ENCODE peak calls at places on chromosomes 11 and 22, in seven cellular contexts. D is upper lobe of left lung, I is mucosa of descending colon, G is cardiac muscle cell, X is upper lobe of right lung, R is right atrium auricular region, V is transverse colon. U is an unnamed sample. For H3K4me1, the result is how much of the 10 kb centered on the place peaks cover.

GRCh38 chr11:9250139-9250582 is 15.0 kb downstream of the DENND5A start:
- DNase-seq in D (no peak), I (no peak), G (no peak), X (no peak), R (no peak), V (no peak), U (no peak)

GRCh38 chr11:33557201-33557600 is 143.4 kb downstream of the C11orf91 start:
- DNase-seq in D (no peak), I (no peak), G (no peak), X (no peak), R (no peak), V (no peak), U (no peak)

GRCh38 chr11:76588455-76589325 is 81.9 kb downstream of the LRRC32 start:
- DNase-seq in D (peak), I (peak), G (no peak), X (peak), R (peak), V (peak), U (peak)

GRCh38 chr11:106012744-106013143 is 9.3 kb downstream of the MSANTD4 start:
- DNase-seq in D (no peak), I (no peak), G (no peak), X (no peak), R (no peak), V (no peak), U (no peak)

GRCh38 chr11:131499199-131499598 is 128.8 kb downstream of the NTM start:
- DNase-seq in D (no peak), I (no peak), G (no peak), X (no peak), R (no peak), V (no peak), U (no peak)

GRCh38 chr11:102287963-102288744 is 29.1 kb upstream of the BIRC3 start:
- DNase-seq in D (peak), I (no peak), G (peak), X (no peak), R (no peak), V (peak), U (peak)

GRCh38 chr22:34814260-34814659 is 251.7 kb upstream of the ISX start:
- DNase-seq in D (no peak), I (no peak), G (no peak), X (no peak), R (no peak), V (no peak), U (no peak)

GRCh38 chr22:21738081-21738480 is 2.5 kb upstream of the YPEL1 start:
- DNase-seq in D (no peak), I (no peak), G (no peak), X (no peak), R (no peak), V (no peak), U (no peak)

GRCh38 chr11:118587952-118588351 is 15.7 kb downstream of the ARCN1 start:
- DNase-seq in D (no peak), I (no peak), G (no peak), X (no peak), R (no peak), V (no peak), U (no peak)

GRCh38 chr11:112274007-112274783 is 13.5 kb upstream of the PLET1 start:
- DNase-seq in D (no peak), I (no peak), G (peak), X (no peak), R (no peak), V (no peak), U (no peak)

GRCh38 chr11:80136991-80137390 is 696.2 kb upstream of the TENM4 start:
- DNase-seq in D (no peak), I (no peak), G (no peak), X (no peak), R (no peak), V (no peak), U (no peak)

GRCh38 chr11:10387209-10388083 is 67.6 kb upstream of the AMPD3 start:
- DNase-seq in D (no peak), I (peak), G (no peak), X (no peak), R (peak), V (peak), U (no peak)

GRCh38 chr22:31162015-31162765 is 2.2 kb downstream of the RNF185 start:
- DNase-seq in D (no peak), I (no peak), G (no peak), X (peak), R (no peak), V (no peak), U (no peak)

GRCh38 chr11:33094157-33094556 is 54.8 kb downstream of the TCP11L1 start:
- DNase-seq in D (no peak), I (no peak), G (no peak), X (no peak), R (no peak), V (no peak), U (no peak)

GRCh38 chr11:93986716-93987115 is 34.4 kb upstream of the HEPHL1 start:
- DNase-seq in D (peak), I (no peak), G (no peak), X (peak), R (no peak), V (no peak), U (peak)

GRCh38 chr11:91396243-91397133 is 828.1 kb upstream of the FAT3 start:
- DNase-seq in D (no peak), I (no peak), G (no peak), X (no peak), R (no peak), V (no peak), U (no peak)

GRCh38 chr11:62883677-62884076 is 3.0 kb downstream of the SLC3A2 start:
- DNase-seq in D (no peak), I (no peak), G (no peak), X (no peak), R (no peak), V (no peak), U (no peak)

GRCh38 chr11:102256251-102256650 is 61.0 kb upstream of the BIRC3 start:
- DNase-seq in D (no peak), I (no peak), G (no peak), X (no peak), R (no peak), V (no peak), U (no peak)

GRCh38 chr11:3880724-3881123 is 25.3 kb downstream of the STIM1 start:
- DNase-seq in D (no peak), I (no peak), G (no peak), X (no peak), R (no peak), V (no peak), U (no peak)

GRCh38 chr11:97234016-97234415 is 844.2 kb downstream of the JRKL start:
- DNase-seq in D (no peak), I (no peak), G (no peak), X (no peak), R (no peak), V (no peak), U (no peak)

GRCh38 chr11:36389811-36390210 is 93.7 kb downstream of the PRR5L start:
- DNase-seq in D (no peak), I (no peak), G (no peak), X (no peak), R (no peak), V (no peak), U (no peak)

GRCh38 chr22:29156507-29156906 is 49.2 kb upstream of the EMID1 start:
- DNase-seq in D (no peak), I (no peak), G (peak), X (peak), R (no peak), V (no peak), U (no peak)

GRCh38 chr11:122917311-122917710 is 34.8 kb downstream of the JHY start:
- DNase-seq in D (peak), I (no peak), G (no peak), X (no peak), R (no peak), V (no peak), U (no peak)

GRCh38 chr11:64339319-64339718 is 685 bp upstream of the CCDC88B start:
- DNase-seq in D (no peak), I (no peak), G (no peak), X (no peak), R (no peak), V (no peak), U (no peak)

GRCh38 chr11:35717043-35717442 is 54.5 kb downstream of the TRIM44 start:
- DNase-seq in D (no peak), I (no peak), G (peak), X (no peak), R (no peak), V (no peak), U (no peak)

GRCh38 chr11:1844221-1845094 is 5.7 kb downstream of the TNNI2 start:
- DNase-seq in D (peak), I (peak), G (no peak), X (peak), R (peak), V (peak), U (peak)

GRCh38 chr11:79419120-79419519 is 21.7 kb downstream of the TENM4 start:
- DNase-seq in D (peak), I (peak), G (no peak), X (no peak), R (no peak), V (peak), U (no peak)

GRCh38 chr22:42434283-42434682 is 2.1 kb upstream of the NFAM1 start:
- DNase-seq in D (no peak), I (no peak), G (no peak), X (no peak), R (no peak), V (no peak), U (no peak)

GRCh38 chr11:15580775-15581095 is 466.0 kb downstream of the INSC start:
- DNase-seq in D (no peak), I (no peak), G (no peak), X (no peak), R (no peak), V (no peak), U (no peak)

GRCh38 chr11:45339754-45340519 is 53.8 kb upstream of the SYT13 start:
- DNase-seq in D (peak), I (peak), G (peak), X (peak), R (peak), V (peak), U (peak)

GRCh38 chr11:65298131-65298535 is 16.5 kb upstream of the CDC42EP2 start:
- DNase-seq in D (peak), I (peak), G (no peak), X (peak), R (peak), V (peak), U (no peak)

GRCh38 chr11:40302669-40303068 is 1156.8 kb downstream of the LRRC4C start:
- DNase-seq in D (no peak), I (no peak), G (no peak), X (no peak), R (no peak), V (no peak), U (no peak)

GRCh38 chr22:40533712-40534378 is 102.7 kb downstream of the MRTFA start:
- DNase-seq in D (no peak), I (no peak), G (peak), X (no peak), R (no peak), V (peak), U (no peak)

GRCh38 chr11:59200421-59200746 is 12.3 kb downstream of the MPEG1 start:
- DNase-seq in D (no peak), I (no peak), G (no peak), X (no peak), R (no peak), V (no peak), U (no peak)

GRCh38 chr11:29527391-29527936 is 489.4 kb downstream of the KCNA4 start:
- DNase-seq in D (peak), I (no peak), G (no peak), X (no peak), R (no peak), V (no peak), U (no peak)

GRCh38 chr22:19719055-19719482 is 4.3 kb upstream of the GP1BB start:
- DNase-seq in D (no peak), I (no peak), G (peak), X (no peak), R (no peak), V (no peak), U (no peak)

GRCh38 chr11:124415356-124415923 is 9.2 kb downstream of the OR8B4 start:
- DNase-seq in D (no peak), I (no peak), G (peak), X (no peak), R (no peak), V (no peak), U (no peak)

GRCh38 chr22:22410121-22410520 is 98.4 kb downstream of the ZNF280B start:
- DNase-seq in D (peak), I (peak), G (no peak), X (peak), R (peak), V (peak), U (no peak)

GRCh38 chr22:45304971-45305370 is 4.8 kb upstream of the FAM118A start:
- DNase-seq in D (no peak), I (no peak), G (no peak), X (no peak), R (no peak), V (no peak), U (no peak)

DNA sequence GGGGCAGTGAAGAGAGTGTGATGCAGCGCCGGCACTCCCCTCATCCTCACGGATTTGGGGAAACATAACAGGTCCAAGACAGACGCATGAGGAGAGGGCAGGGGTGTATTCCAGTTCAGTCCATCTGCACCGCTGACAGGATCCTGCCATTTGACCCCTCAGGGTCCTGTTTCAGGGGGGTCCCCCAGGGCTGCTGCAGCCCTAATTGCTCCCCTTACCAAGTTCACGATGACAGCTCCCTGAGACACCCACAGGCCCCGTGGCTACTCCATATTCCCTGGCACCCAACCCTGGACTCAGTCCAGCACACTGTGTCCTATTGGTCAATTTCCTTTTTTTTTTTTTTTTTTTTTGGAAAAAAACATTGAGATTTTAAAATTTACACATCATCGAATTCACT is 41.5 kb downstream of the SHANK2 start:
- DNase-seq in D (no peak), I (no peak), G (no peak), X (peak), R (no peak), V (no peak), U (no peak)
- TF ChIP-seq CTCF in D (no peak), I (no peak), G (no peak), X (no peak), R (no peak), V (no peak), U (no peak)

GRCh38 chr22:32804823-32805585 is 3.5 kb downstream of the TIMP3 start:
- DNase-seq in D (no peak), I (no peak), G (no peak), X (no peak), R (no peak), V (no peak), U (no peak)

GRCh38 chr22:32806296-32806695 is 4.8 kb downstream of the TIMP3 start:
- DNase-seq in D (no peak), I (no peak), G (no peak), X (no peak), R (no peak), V (no peak), U (no peak)

GRCh38 chr22:32804036-32804435 is 2.5 kb downstream of the TIMP3 start:
- DNase-seq in D (no peak), I (no peak), G (no peak), X (no peak), R (no peak), V (no peak), U (no peak)

GRCh38 chr22:32803020-32803758 is 1.7 kb downstream of the TIMP3 start:
- DNase-seq in D (no peak), I (no peak), G (no peak), X (no peak), R (no peak), V (no peak), U (no peak)

DNA sequence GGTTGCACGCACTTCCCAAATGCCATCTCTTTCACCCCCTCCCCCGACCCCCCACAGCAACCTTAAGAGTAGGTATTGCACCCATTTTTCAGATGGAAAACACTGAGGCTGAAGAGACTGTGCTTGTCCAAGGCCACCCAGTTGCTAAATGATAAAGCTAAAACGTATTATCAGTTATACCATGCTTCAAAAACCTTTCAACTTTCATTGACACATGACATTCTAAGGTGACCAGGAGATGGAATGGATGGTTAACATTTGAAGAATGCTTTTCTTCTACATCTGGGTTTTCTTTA is 4.0 kb downstream of the TIMP3 start:
- DNase-seq in D (no peak), I (no peak), G (no peak), X (no peak), R (no peak), V (no peak), U (no peak)
- H3K4me1 ChIP-seq in D (under half), I (under half), G (under half), X (half or more), R (under half), V (under half), U (under half)

GRCh38 chr11:61560751-61561150 is 20.1 kb downstream of the SYT7 start:
- DNase-seq in D (no peak), I (no peak), G (no peak), X (no peak), R (no peak), V (no peak), U (peak)

GRCh38 chr11:61567286-61568061 is 13.4 kb downstream of the SYT7 start:
- DNase-seq in D (peak), I (peak), G (peak), X (peak), R (peak), V (peak), U (peak)

GRCh38 chr11:61569701-61570100 is 11.2 kb downstream of the SYT7 start:
- DNase-seq in D (no peak), I (no peak), G (no peak), X (no peak), R (no peak), V (no peak), U (no peak)

DNA sequence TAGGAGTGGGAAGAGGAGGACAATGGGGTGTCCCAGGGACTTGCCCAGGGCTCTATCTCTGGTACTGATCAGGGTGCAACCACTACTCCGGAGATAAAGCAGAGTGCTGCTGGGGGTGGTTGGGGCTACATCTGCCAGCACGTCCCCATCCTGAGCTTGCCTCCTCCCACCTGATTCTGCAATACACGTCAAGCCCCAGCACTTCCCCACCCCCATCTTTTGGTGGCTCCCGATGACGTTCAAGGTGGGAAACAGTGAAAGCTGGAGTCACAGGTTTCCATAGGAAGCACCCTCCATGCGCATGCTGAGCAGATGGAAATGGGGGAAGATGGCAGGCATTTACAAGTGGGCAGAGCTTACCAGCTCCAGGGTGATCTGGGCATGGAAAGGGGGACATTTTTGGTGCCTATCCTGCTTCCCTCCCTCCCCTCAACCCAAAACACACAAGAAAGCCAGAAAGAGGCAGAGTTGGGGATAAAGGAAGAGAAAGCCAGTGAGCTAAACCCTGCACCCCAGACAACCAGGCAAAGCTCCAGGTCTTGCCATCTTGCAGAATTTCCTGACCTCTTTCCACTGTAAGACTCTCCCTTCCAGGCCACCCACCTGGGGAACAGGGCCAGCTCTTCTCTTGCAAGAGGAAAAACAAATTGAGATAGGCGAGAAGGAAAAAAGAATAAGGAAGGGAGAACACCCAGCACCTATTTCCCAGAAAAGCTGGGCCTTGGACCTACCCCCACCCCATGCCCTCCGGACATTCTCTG is 15.8 kb downstream of the SYT7 start:
- DNase-seq in D (no peak), I (no peak), G (no peak), X (no peak), R (no peak), V (no peak), U (no peak)
- H3K4me3 ChIP-seq in D (no peak), I (no peak), G (no peak), X (no peak), R (no peak), V (no peak), U (no peak)

DNA sequence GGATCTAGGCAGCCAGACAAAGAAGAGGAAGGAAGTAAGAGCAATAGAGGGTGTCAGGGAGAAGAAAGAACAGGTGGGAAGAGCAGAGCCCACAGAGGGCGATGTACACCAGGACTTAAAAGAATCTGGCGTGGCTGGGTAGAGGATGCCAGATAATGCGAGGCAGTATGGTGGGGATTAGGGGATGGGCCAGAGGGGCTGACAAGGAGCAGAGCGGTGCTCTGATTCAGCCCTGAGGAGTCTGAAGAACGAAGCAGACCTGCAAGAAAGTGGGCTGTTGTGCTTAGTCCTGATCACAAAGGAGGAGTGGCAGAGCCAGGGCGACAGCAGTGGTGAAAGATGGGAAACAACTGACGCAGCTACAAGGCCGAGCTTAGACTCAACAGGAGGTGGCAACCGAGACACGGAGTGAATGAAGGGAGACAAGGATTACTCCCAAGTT is 163.7 kb downstream of the LARGE1 start:
- DNase-seq in D (no peak), I (no peak), G (peak), X (no peak), R (no peak), V (no peak), U (no peak)
- TF ChIP-seq CTCF in D (no peak), I (no peak), G (no peak), X (no peak), R (no peak), V (no peak), U (no peak)

GRCh38 chr11:86606270-86606848 is 66.1 kb downstream of the ME3 start:
- DNase-seq in D (no peak), I (no peak), G (no peak), X (no peak), R (no peak), V (no peak), U (no peak)

GRCh38 chr11:86610559-86611341 is 61.7 kb downstream of the ME3 start:
- DNase-seq in D (no peak), I (no peak), G (peak), X (no peak), R (no peak), V (no peak), U (no peak)

GRCh38 chr11:86606849-86607481 is 65.5 kb downstream of the ME3 start:
- DNase-seq in D (no peak), I (no peak), G (no peak), X (no peak), R (no peak), V (no peak), U (no peak)

GRCh38 chr11:86608251-86608799 is 64.1 kb downstream of the ME3 start:
- DNase-seq in D (peak), I (no peak), G (peak), X (peak), R (peak), V (peak), U (peak)
- H3K4me1 ChIP-seq in D (under half), I (under half), G (under half), X (under half), R (under half), V (under half), U (under half)